ENCODE peak calls at places on chromosomes 3 and 15, in four cellular contexts. One of them, this sample, is unnamed.

GRCh38 chr15:99753066-99753465 is 19.8 kb upstream of the LYSMD4 start:
- DNase-seq in epithelial cell of esophagus: no peak
- DNase-seq in cortex of kidney: no peak
- DNase-seq in Peyer's patch: no peak
- DNase-seq in this sample: no peak

GRCh38 chr3:57006949-57007419 is 53.5 kb upstream of the SPATA12 start:
- DNase-seq in cortex of kidney: no peak
- DNase-seq in epithelial cell of esophagus: peak
- DNase-seq in Peyer's patch: no peak
- DNase-seq in this sample: no peak

GRCh38 chr3:65412591-65412990 is 626.1 kb downstream of the MAGI1 start:
- DNase-seq in epithelial cell of esophagus: peak
- DNase-seq in Peyer's patch: peak
- DNase-seq in cortex of kidney: no peak
- DNase-seq in this sample: no peak

GRCh38 chr15:68497206-68497910 is 65.4 kb upstream of the ITGA11 start:
- DNase-seq in epithelial cell of esophagus: no peak
- DNase-seq in cortex of kidney: no peak
- DNase-seq in Peyer's patch: no peak
- DNase-seq in this sample: no peak

GRCh38 chr3:33658971-33659848 is 58.8 kb downstream of the CLASP2 start:
- DNase-seq in Peyer's patch: peak
- DNase-seq in cortex of kidney: no peak
- DNase-seq in epithelial cell of esophagus: peak
- DNase-seq in this sample: no peak

GRCh38 chr3:123893012-123893411 is 8.9 kb upstream of the MYLK start:
- DNase-seq in Peyer's patch: no peak
- DNase-seq in cortex of kidney: no peak
- DNase-seq in epithelial cell of esophagus: no peak
- DNase-seq in this sample: no peak

GRCh38 chr15:43292375-43293078 is 25.8 kb upstream of the TGM5 start:
- DNase-seq in epithelial cell of esophagus: no peak
- DNase-seq in cortex of kidney: no peak
- DNase-seq in Peyer's patch: no peak
- DNase-seq in this sample: no peak

GRCh38 chr15:23039151-23039916 is at the start of gene TUBGCP5:
- DNase-seq in cortex of kidney: no peak
- DNase-seq in Peyer's patch: peak
- DNase-seq in epithelial cell of esophagus: peak
- DNase-seq in this sample: peak

GRCh38 chr3:24400015-24400414 is 94.6 kb downstream of the THRB start:
- DNase-seq in cortex of kidney: no peak
- DNase-seq in epithelial cell of esophagus: no peak
- DNase-seq in Peyer's patch: no peak
- DNase-seq in this sample: no peak

GRCh38 chr3:186454881-186455703 is 89.1 kb downstream of the CRYGS start:
- DNase-seq in Peyer's patch: no peak
- DNase-seq in cortex of kidney: no peak
- DNase-seq in epithelial cell of esophagus: no peak
- DNase-seq in this sample: no peak

GRCh38 chr3:124793054-124793740 is 62.9 kb downstream of the UMPS start:
- DNase-seq in Peyer's patch: no peak
- DNase-seq in epithelial cell of esophagus: peak
- DNase-seq in cortex of kidney: no peak
- DNase-seq in this sample: no peak

GRCh38 chr15:51083641-51084040 is 11.1 kb downstream of the TNFAIP8L3 start:
- DNase-seq in epithelial cell of esophagus: no peak
- DNase-seq in cortex of kidney: no peak
- DNase-seq in Peyer's patch: no peak
- DNase-seq in this sample: no peak

GRCh38 chr3:141399979-141400971 is 32.0 kb downstream of the ZBTB38 start:
- DNase-seq in Peyer's patch: no peak
- DNase-seq in epithelial cell of esophagus: no peak
- DNase-seq in cortex of kidney: no peak
- DNase-seq in this sample: no peak

GRCh38 chr15:61049934-61050333 is 179.2 kb downstream of the RORA start:
- DNase-seq in cortex of kidney: no peak
- DNase-seq in epithelial cell of esophagus: peak
- DNase-seq in Peyer's patch: no peak
- DNase-seq in this sample: no peak

GRCh38 chr15:89761009-89761831 is 10.2 kb upstream of the MESP1 start:
- DNase-seq in Peyer's patch: no peak
- DNase-seq in epithelial cell of esophagus: no peak
- DNase-seq in cortex of kidney: no peak
- DNase-seq in this sample: peak

GRCh38 chr15:101136381-101137268 is 115.2 kb downstream of the CHSY1 start:
- DNase-seq in cortex of kidney: no peak
- DNase-seq in epithelial cell of esophagus: no peak
- DNase-seq in Peyer's patch: no peak
- DNase-seq in this sample: no peak

GRCh38 chr3:191753186-191753585 is 292.2 kb downstream of the PYDC2 start:
- DNase-seq in Peyer's patch: no peak
- DNase-seq in epithelial cell of esophagus: no peak
- DNase-seq in cortex of kidney: no peak
- DNase-seq in this sample: no peak

GRCh38 chr15:99592135-99592845 is 26.5 kb downstream of the MEF2A start:
- DNase-seq in cortex of kidney: no peak
- DNase-seq in Peyer's patch: no peak
- DNase-seq in epithelial cell of esophagus: peak
- DNase-seq in this sample: no peak

GRCh38 chr3:76470285-76470684 is 569.6 kb upstream of the ROBO2 start:
- DNase-seq in Peyer's patch: no peak
- DNase-seq in cortex of kidney: no peak
- DNase-seq in epithelial cell of esophagus: peak
- DNase-seq in this sample: no peak

GRCh38 chr3:188832146-188832545 is 339.6 kb upstream of the TPRG1 start:
- DNase-seq in Peyer's patch: no peak
- DNase-seq in epithelial cell of esophagus: peak
- DNase-seq in cortex of kidney: no peak
- DNase-seq in this sample: no peak